ENCODE peak calls at places on chromosomes 4 and X, in six cellular contexts. One of them, this sample, is unnamed.

GRCh38 chrX:78493180-78493579 is 165.8 kb upstream of the CYSLTR1 start:
- DNase-seq in GM19239: no peak
- DNase-seq in GM12892: no peak
- DNase-seq in neural crest cell: no peak
- DNase-seq in fibroblast of the conjunctiva: no peak
- DNase-seq in myocyte: no peak
- DNase-seq in this sample: no peak

GRCh38 chr4:577499-578450 is 1.7 kb upstream of the TMEM271 start:
- DNase-seq in GM12892: no peak
- DNase-seq in neural crest cell: peak
- DNase-seq in fibroblast of the conjunctiva: no peak
- DNase-seq in GM19239: no peak
- DNase-seq in myocyte: peak
- DNase-seq in this sample: no peak

GRCh38 chrX:77415882-77416281 is 31.3 kb upstream of the FGF16 start:
- DNase-seq in GM19239: no peak
- DNase-seq in neural crest cell: no peak
- DNase-seq in myocyte: peak
- DNase-seq in GM12892: no peak
- DNase-seq in fibroblast of the conjunctiva: no peak
- DNase-seq in this sample: no peak

GRCh38 chr4:86011117-86011516 is 348.7 kb downstream of the MAPK10 start:
- DNase-seq in myocyte: peak
- DNase-seq in neural crest cell: no peak
- DNase-seq in GM12892: no peak
- DNase-seq in fibroblast of the conjunctiva: peak
- DNase-seq in GM19239: no peak
- DNase-seq in this sample: no peak

GRCh38 chrX:153433781-153434285 is 12.0 kb downstream of the TREX2 start:
- DNase-seq in neural crest cell: no peak
- DNase-seq in GM19239: no peak
- DNase-seq in fibroblast of the conjunctiva: no peak
- DNase-seq in myocyte: no peak
- DNase-seq in GM12892: no peak
- DNase-seq in this sample: no peak

GRCh38 chrX:75061701-75062100 is 94.4 kb downstream of the ABCB7 start:
- DNase-seq in myocyte: no peak
- DNase-seq in GM12892: no peak
- DNase-seq in neural crest cell: no peak
- DNase-seq in fibroblast of the conjunctiva: no peak
- DNase-seq in GM19239: no peak
- DNase-seq in this sample: no peak

GRCh38 chr4:54942735-54943134 is 182.7 kb downstream of the KDR start:
- DNase-seq in GM19239: no peak
- DNase-seq in GM12892: no peak
- DNase-seq in neural crest cell: no peak
- DNase-seq in fibroblast of the conjunctiva: no peak
- DNase-seq in myocyte: no peak
- DNase-seq in this sample: no peak

GRCh38 chr4:156388826-156389225 is 435.2 kb upstream of the CTSO start:
- DNase-seq in neural crest cell: no peak
- DNase-seq in myocyte: no peak
- DNase-seq in GM12892: no peak
- DNase-seq in GM19239: no peak
- DNase-seq in fibroblast of the conjunctiva: no peak
- DNase-seq in this sample: no peak

GRCh38 chr4:122922877-122923511 is 597 bp upstream of the NUDT6 start:
- DNase-seq in GM12892: peak
- DNase-seq in myocyte: peak
- DNase-seq in GM19239: peak
- DNase-seq in neural crest cell: peak
- DNase-seq in fibroblast of the conjunctiva: peak
- DNase-seq in this sample: peak

GRCh38 chrX:154731881-154732280 is 19.0 kb downstream of the GAB3 start:
- DNase-seq in GM12892: no peak
- DNase-seq in neural crest cell: no peak
- DNase-seq in myocyte: no peak
- DNase-seq in GM19239: no peak
- DNase-seq in fibroblast of the conjunctiva: no peak
- DNase-seq in this sample: no peak

GRCh38 chr4:77015390-77015789 is 60.4 kb downstream of the CCNI start:
- DNase-seq in GM12892: no peak
- DNase-seq in myocyte: no peak
- DNase-seq in neural crest cell: no peak
- DNase-seq in GM19239: no peak
- DNase-seq in fibroblast of the conjunctiva: no peak
- DNase-seq in this sample: no peak

GRCh38 chr4:17578482-17578891 is 1.5 kb downstream of the LAP3 start:
- DNase-seq in neural crest cell: no peak
- DNase-seq in GM12892: peak
- DNase-seq in myocyte: no peak
- DNase-seq in fibroblast of the conjunctiva: no peak
- DNase-seq in GM19239: no peak
- DNase-seq in this sample: no peak

GRCh38 chr4:57710053-57710452 is 599.9 kb upstream of the IGFBP7 start:
- DNase-seq in fibroblast of the conjunctiva: no peak
- DNase-seq in GM19239: no peak
- DNase-seq in neural crest cell: no peak
- DNase-seq in GM12892: no peak
- DNase-seq in myocyte: no peak
- DNase-seq in this sample: no peak

GRCh38 chr4:57501715-57502114 is 391.5 kb upstream of the IGFBP7 start:
- DNase-seq in fibroblast of the conjunctiva: no peak
- DNase-seq in neural crest cell: no peak
- DNase-seq in GM19239: no peak
- DNase-seq in GM12892: no peak
- DNase-seq in myocyte: no peak
- DNase-seq in this sample: no peak

GRCh38 chr4:38782452-38783108 is at the start of gene TLR10:
- DNase-seq in GM12892: no peak
- DNase-seq in fibroblast of the conjunctiva: peak
- DNase-seq in neural crest cell: peak
- DNase-seq in GM19239: no peak
- DNase-seq in myocyte: peak
- DNase-seq in this sample: peak

GRCh38 chr4:48986654-48987164 is 634 bp downstream of the CWH43 start:
- DNase-seq in myocyte: no peak
- DNase-seq in GM19239: no peak
- DNase-seq in GM12892: no peak
- DNase-seq in fibroblast of the conjunctiva: no peak
- DNase-seq in neural crest cell: no peak
- DNase-seq in this sample: no peak

GRCh38 chr4:3865986-3866812 is 100.0 kb downstream of the ADRA2C start:
- DNase-seq in myocyte: no peak
- DNase-seq in neural crest cell: no peak
- DNase-seq in GM19239: no peak
- DNase-seq in GM12892: no peak
- DNase-seq in fibroblast of the conjunctiva: no peak
- DNase-seq in this sample: no peak

GRCh38 chr4:78464265-78464664 is 87.3 kb upstream of the ANXA3 start:
- DNase-seq in neural crest cell: no peak
- DNase-seq in GM19239: no peak
- DNase-seq in fibroblast of the conjunctiva: no peak
- DNase-seq in myocyte: no peak
- DNase-seq in GM12892: no peak
- DNase-seq in this sample: no peak

GRCh38 chr4:30511751-30512150 is 208.4 kb upstream of the PCDH7 start:
- DNase-seq in GM12892: no peak
- DNase-seq in neural crest cell: no peak
- DNase-seq in fibroblast of the conjunctiva: no peak
- DNase-seq in myocyte: no peak
- DNase-seq in GM19239: no peak
- DNase-seq in this sample: no peak

GRCh38 chrX:150565551-150565950 is 2.9 kb upstream of the MTM1 start:
- DNase-seq in GM12892: no peak
- DNase-seq in neural crest cell: no peak
- DNase-seq in myocyte: no peak
- DNase-seq in GM19239: no peak
- DNase-seq in fibroblast of the conjunctiva: no peak
- DNase-seq in this sample: no peak

GRCh38 chr4:105944535-105944934 is 49.3 kb downstream of the NPNT start:
- DNase-seq in GM12892: no peak
- DNase-seq in GM19239: no peak
- DNase-seq in myocyte: peak
- DNase-seq in neural crest cell: no peak
- DNase-seq in fibroblast of the conjunctiva: peak
- DNase-seq in this sample: no peak

GRCh38 chr4:186621959-186622553 is 66.7 kb upstream of the MTNR1A start:
- DNase-seq in myocyte: peak
- DNase-seq in fibroblast of the conjunctiva: peak
- DNase-seq in neural crest cell: no peak
- DNase-seq in GM12892: no peak
- DNase-seq in GM19239: no peak
- DNase-seq in this sample: no peak

GRCh38 chr4:78551420-78552351 is at the start of gene ANXA3:
- DNase-seq in myocyte: no peak
- DNase-seq in GM19239: peak
- DNase-seq in neural crest cell: peak
- DNase-seq in fibroblast of the conjunctiva: no peak
- DNase-seq in GM12892: peak
- DNase-seq in this sample: no peak

GRCh38 chrX:68920541-68920940 is 91.7 kb downstream of the EFNB1 start:
- DNase-seq in GM19239: no peak
- DNase-seq in GM12892: no peak
- DNase-seq in fibroblast of the conjunctiva: no peak
- DNase-seq in neural crest cell: no peak
- DNase-seq in myocyte: no peak
- DNase-seq in this sample: peak

GRCh38 chrX:44451056-44451455 is 91.6 kb downstream of the FUNDC1 start:
- DNase-seq in neural crest cell: no peak
- DNase-seq in GM19239: no peak
- DNase-seq in GM12892: no peak
- DNase-seq in fibroblast of the conjunctiva: no peak
- DNase-seq in myocyte: no peak
- DNase-seq in this sample: no peak

GRCh38 chr4:151438154-151438553 is 29.2 kb downstream of the FHIP1A start:
- DNase-seq in neural crest cell: no peak
- DNase-seq in GM12892: no peak
- DNase-seq in GM19239: no peak
- DNase-seq in fibroblast of the conjunctiva: no peak
- DNase-seq in myocyte: no peak
- DNase-seq in this sample: no peak

GRCh38 chr4:186144596-186145569 is 40.4 kb downstream of the FAM149A start:
- DNase-seq in myocyte: peak
- DNase-seq in neural crest cell: peak
- DNase-seq in GM19239: peak
- DNase-seq in GM12892: no peak
- DNase-seq in fibroblast of the conjunctiva: no peak
- DNase-seq in this sample: peak

This sample was measured in uterus.